ENCODE peak calls at places on chromosome 5, in four cellular contexts. S, T, B and V are unnamed samples.

GRCh38 chr5:57718155-57718554 is 235.5 kb upstream of the ACTBL2 start:
- DNase-seq in B (no peak), T (no peak), S (no peak), V (no peak)

GRCh38 chr5:53069626-53070025 is 39.9 kb downstream of the MOCS2 start:
- DNase-seq in T (no peak), S (no peak), B (no peak), V (no peak)

GRCh38 chr5:127838661-127839060 is 135.5 kb downstream of the CCDC192 start:
- DNase-seq in B (no peak), S (no peak), T (no peak), V (no peak)

GRCh38 chr5:76427481-76428140 is 24.5 kb downstream of the IQGAP2 start:
- DNase-seq in S (no peak), T (no peak), B (no peak), V (peak)

GRCh38 chr5:98770158-98770910 is 3.1 kb upstream of the RGMB start:
- DNase-seq in S (peak), T (peak), B (peak), V (peak)

GRCh38 chr5:57215629-57216195 is 41.9 kb downstream of the GPBP1 start:
- DNase-seq in S (no peak), B (no peak), T (no peak), V (no peak)

GRCh38 chr5:74127377-74128338 is 501.7 kb downstream of the ARHGEF28 start:
- DNase-seq in T (no peak), B (no peak), S (no peak), V (no peak)

GRCh38 chr5:15798006-15798405 is 298.0 kb downstream of the FBXL7 start:
- DNase-seq in B (no peak), T (no peak), S (no peak), V (no peak)

GRCh38 chr5:33929925-33930690 is 6.1 kb upstream of the RXFP3 start:
- DNase-seq in S (no peak), T (no peak), B (no peak), V (no peak)

GRCh38 chr5:90909945-90910344 is 351.3 kb downstream of the ADGRV1 start:
- DNase-seq in S (no peak), T (no peak), B (no peak), V (no peak)

GRCh38 chr5:135253601-135254165 is 145.3 kb downstream of the MACROH2A1 start:
- DNase-seq in S (no peak), T (no peak), B (no peak), V (no peak)

GRCh38 chr5:179467441-179467840 is 82.9 kb upstream of the RUFY1 start:
- DNase-seq in B (no peak), S (no peak), T (no peak), V (no peak)

GRCh38 chr5:29197636-29198035 is 1995.8 kb upstream of the CDH6 start:
- DNase-seq in T (no peak), B (no peak), S (no peak), V (no peak)

GRCh38 chr5:54658014-54658413 is 140.5 kb downstream of the SNX18 start:
- DNase-seq in S (no peak), T (no peak), B (no peak), V (no peak)

GRCh38 chr5:17966636-17967402 is 332.6 kb downstream of the TAF11L14 start:
- DNase-seq in S (no peak), B (peak), T (no peak), V (no peak)

GRCh38 chr5:95446009-95446408 is 54.8 kb downstream of the FAM81B start:
- DNase-seq in S (no peak), T (no peak), B (no peak), V (no peak)

GRCh38 chr5:173626501-173626812 is 10.0 kb upstream of the BOD1 start:
- DNase-seq in B (no peak), S (no peak), T (no peak), V (no peak)

GRCh38 chr5:7517006-7517405 is 121.1 kb downstream of the ADCY2 start:
- DNase-seq in S (no peak), B (no peak), T (no peak), V (no peak)

GRCh38 chr5:156896545-156896944 is 46.5 kb downstream of the PPP1R2B start:
- DNase-seq in T (no peak), S (no peak), B (no peak), V (no peak)

GRCh38 chr5:121841900-121842299 is 9.8 kb upstream of the FTMT start:
- DNase-seq in T (no peak), S (no peak), B (no peak), V (no peak)